ENCODE peak calls at places on chromosomes 7 and 10, in four cellular contexts. Q is choroid plexus epithelial cell, D is testis, U is cardiac muscle cell. S is an unnamed sample.
A peak's percentile ranks its signal among the peaks of the same experiment; 100 is the strongest.

GRCh38 chr10:97121084-97121483 is 64.7 kb downstream of the SLIT1 start:
- DNase-seq in U (no peak), D (no peak), Q (no peak), S (peak; percentile 26)

GRCh38 chr7:30062587-30062986 is 34.4 kb downstream of the PLEKHA8 start:
- DNase-seq in D (no peak), U (peak; percentile 24), Q (peak; percentile 77), S (no peak)

GRCh38 chr7:142800103-142800502 is 29.3 kb downstream of the PRSS2 start:
- DNase-seq in U (no peak), D (no peak), Q (no peak), S (no peak)

GRCh38 chr10:116891208-116891607 is 41.9 kb downstream of the ENO4 start:
- DNase-seq in U (no peak), Q (peak; percentile 96), D (no peak), S (no peak)

GRCh38 chr10:105502076-105502475 is 861.0 kb downstream of the SORCS3 start:
- DNase-seq in Q (no peak), U (no peak), D (no peak), S (no peak)

GRCh38 chr10:111837985-111838384 is 345.6 kb downstream of the GPAM start:
- DNase-seq in U (no peak), Q (no peak), D (no peak), S (no peak)

GRCh38 chr10:57897611-57898010 is 370.1 kb downstream of the IPMK start:
- DNase-seq in D (no peak), Q (no peak), U (no peak), S (no peak)

GRCh38 chr10:14553434-14553833 is 221.3 kb downstream of the FAM107B start:
- DNase-seq in Q (peak; percentile 70), D (no peak), U (no peak), S (no peak)

GRCh38 chr7:6622129-6622710 is 6.8 kb downstream of the ZNF853 start:
- DNase-seq in D (no peak), Q (no peak), U (no peak), S (no peak)

GRCh38 chr10:75091173-75091572 is 20.3 kb upstream of the SAMD8 start:
- DNase-seq in U (no peak), D (no peak), Q (no peak), S (no peak)

GRCh38 chr10:66180651-66181318 is 745.1 kb upstream of the LRRTM3 start:
- DNase-seq in Q (peak; percentile 72), U (peak; percentile 71), D (peak; percentile 27), S (peak; percentile 16)

GRCh38 chr10:7942311-7942710 is 112.2 kb upstream of the GATA3 start:
- DNase-seq in Q (peak; percentile 35), D (no peak), U (no peak), S (no peak)

GRCh38 chr7:154914580-154915380 is 88.1 kb downstream of the PAXIP1 start:
- DNase-seq in Q (no peak), U (no peak), D (no peak), S (no peak)

GRCh38 chr7:18685961-18686360 is 190.4 kb downstream of the HDAC9 start:
- DNase-seq in D (no peak), Q (peak; percentile 21), U (no peak), S (no peak)

GRCh38 chr7:116591202-116592040 is 66.6 kb downstream of the CAV1 start:
- DNase-seq in D (no peak), Q (peak; percentile 60), U (peak; percentile 30), S (no peak)

GRCh38 chr7:112638675-112639400 is 151.4 kb downstream of the TMEM168 start:
- DNase-seq in U (no peak), Q (no peak), D (no peak), S (no peak)

DNA sequence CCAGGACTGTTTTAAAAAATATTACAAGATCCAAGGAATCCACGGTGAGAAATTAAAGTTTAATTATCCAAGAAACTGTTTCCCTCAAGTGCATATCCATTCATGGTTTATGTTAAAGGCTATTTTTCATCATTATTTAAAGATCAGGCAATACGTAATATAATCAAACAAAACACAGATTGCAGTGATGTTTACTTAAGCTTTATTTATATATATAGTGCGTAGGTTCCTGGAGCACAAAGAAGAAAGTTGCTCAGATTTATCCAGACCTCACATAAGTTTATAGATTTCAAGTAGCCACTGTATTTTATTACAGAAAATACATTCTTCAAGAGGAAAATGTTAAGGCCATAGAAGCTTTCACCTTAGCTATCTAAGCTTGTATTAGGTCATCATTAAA is 210.0 kb upstream of the KLF14 start:
- DNase-seq in D (no peak), Q (no peak), U (no peak), S (no peak)
- H3K4me3 ChIP-seq in D (no peak overlapping the region), Q (no peak overlapping the region), U (no peak overlapping the region), S (no peak overlapping the region)

DNA sequence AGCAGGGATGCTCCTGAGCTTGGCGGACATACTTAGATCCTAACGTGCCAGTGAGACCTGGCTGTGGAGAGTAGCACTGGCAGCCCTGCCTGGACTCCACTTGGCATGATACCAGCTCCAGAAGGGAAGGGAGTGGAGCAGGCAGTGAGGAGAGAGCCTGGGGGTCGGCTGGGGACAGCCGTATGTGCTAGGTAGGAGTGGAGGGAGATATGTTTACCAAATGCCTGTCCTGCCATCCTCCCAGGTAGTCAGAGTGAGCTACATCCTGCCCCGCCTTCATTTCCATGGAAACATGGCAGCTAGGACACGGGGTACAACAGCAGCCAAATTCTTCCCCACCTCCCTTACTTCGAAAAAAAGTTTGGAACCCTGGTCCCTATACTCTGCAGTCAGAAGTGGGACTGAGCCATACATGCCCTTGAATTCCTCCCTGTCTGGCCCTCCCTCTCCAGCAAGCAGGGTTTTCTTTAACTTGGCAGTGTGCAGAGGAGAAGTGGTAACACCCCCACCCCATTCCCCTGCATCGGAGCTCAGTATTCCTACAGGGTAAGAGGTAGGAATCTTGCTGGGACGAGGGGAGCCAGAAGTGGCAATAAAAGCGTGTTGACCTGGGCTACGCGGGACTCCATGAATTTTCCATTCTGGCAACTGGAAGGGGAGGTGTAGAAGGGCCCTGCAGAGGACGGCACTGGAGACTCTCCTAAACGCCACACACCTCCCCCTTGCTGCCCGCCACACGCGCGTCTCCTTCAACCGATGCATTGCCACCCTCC is 20.0 kb upstream of the SMO start:
- DNase-seq in U (peak; percentile 15), Q (no peak), D (no peak), S (no peak)
- H3K4me3 ChIP-seq in U (no peak overlapping the region), Q (peak overlapping the region; percentile 62), D (no peak overlapping the region), S (no peak overlapping the region)

DNA sequence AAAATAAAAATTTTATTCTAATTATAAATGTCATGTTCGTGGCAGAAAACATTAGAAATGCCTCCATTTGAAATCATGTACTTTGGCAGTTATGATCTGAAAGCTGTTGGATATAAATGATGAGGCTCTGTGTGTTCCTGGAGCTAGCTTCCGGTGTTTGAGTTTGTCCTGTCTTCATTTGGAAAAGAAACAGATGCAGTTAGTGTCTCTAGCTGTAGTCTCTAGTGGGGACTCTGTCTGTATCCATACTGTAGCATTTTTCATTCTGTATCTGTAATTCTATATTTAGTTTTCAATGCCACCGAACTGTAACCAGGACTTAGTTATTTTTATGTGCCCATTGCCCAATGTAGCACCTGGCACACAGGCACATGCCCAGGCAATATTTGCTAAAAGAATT is 197.0 kb upstream of the FZD1 start:
- DNase-seq in Q (no peak), D (no peak), U (no peak), S (no peak)
- H3K4me3 ChIP-seq in Q (no peak overlapping the region), D (no peak overlapping the region), U (no peak overlapping the region), S (no peak overlapping the region)

GRCh38 chr7:8217200-8218068 is 44.5 kb downstream of the ICA1 start:
- DNase-seq in D (no peak), Q (peak; percentile 87), U (peak; percentile 83), S (no peak)

GRCh38 chr7:8221603-8222002 is 40.4 kb downstream of the ICA1 start:
- DNase-seq in D (no peak), Q (no peak), U (no peak), S (no peak)

GRCh38 chr7:8220376-8221106 is 41.4 kb downstream of the ICA1 start:
- DNase-seq in D (no peak), U (no peak), Q (no peak), S (no peak)

GRCh38 chr7:8216291-8216690 is 45.7 kb downstream of the ICA1 start:
- DNase-seq in U (no peak), D (no peak), Q (no peak), S (no peak)

GRCh38 chr7:8221124-8221523 is 40.8 kb downstream of the ICA1 start:
- DNase-seq in D (no peak), Q (no peak), U (no peak), S (no peak)
- H3K4me3 ChIP-seq in D (no peak overlapping the region), Q (no peak overlapping the region), U (no peak overlapping the region), S (no peak overlapping the region)

S was measured in WERI-Rb-1.